ENCODE peak calls at places on chromosomes 6 and 20, in four cellular contexts. U is ascending aorta, P is psoas muscle, H is body of pancreas. D is an unnamed sample.

GRCh38 chr20:57450419-57450818 is 59.2 kb downstream of the RBM38 start:
- DNase-seq in H (no peak), U (peak; percentile 89), P (peak; percentile 76), D (peak; percentile 50)

GRCh38 chr6:38143191-38144154 is 323.9 kb downstream of the ZFAND3 start:
- DNase-seq in U (no peak), H (no peak), P (no peak), D (no peak)

GRCh38 chr6:143258945-143259344 is 191.6 kb downstream of the ADAT2 start:
- DNase-seq in H (no peak), P (no peak), U (no peak), D (no peak)

GRCh38 chr20:63520939-63521601 is 505 bp downstream of the PPDPF start:
- DNase-seq in U (no peak), P (peak; percentile 86), H (peak; percentile 82), D (peak; percentile 82)

GRCh38 chr6:134272365-134272764 is 45.5 kb downstream of the SGK1 start:
- DNase-seq in H (no peak), U (no peak), P (no peak), D (no peak)

GRCh38 chr6:38846844-38847243 is 131.7 kb downstream of the DNAH8 start:
- DNase-seq in U (no peak), H (no peak), P (no peak), D (no peak)

GRCh38 chr20:2814587-2815051 is at the start of gene C20orf141:
- DNase-seq in U (peak; percentile 68), P (peak; percentile 82), H (peak; percentile 47), D (no peak)

GRCh38 chr6:34196116-34196832 is 40.4 kb upstream of the HMGA1 start:
- DNase-seq in P (peak; percentile 94), U (peak; percentile 92), H (peak; percentile 86), D (peak; percentile 88)

GRCh38 chr6:71011861-71012260 is 55.0 kb upstream of the B3GAT2 start:
- DNase-seq in H (no peak), U (no peak), P (no peak), D (no peak)

GRCh38 chr20:60206259-60206658 is 248.0 kb downstream of the CDH26 start:
- DNase-seq in U (no peak), H (no peak), P (no peak), D (no peak)
- TF ChIP-seq CTCF in U (no peak), H (no peak), P (peak; percentile 7), D (no peak)

GRCh38 chr20:23508449-23508848 is 17.5 kb downstream of the CST8 start:
- DNase-seq in H (no peak), P (no peak), U (no peak), D (no peak)

GRCh38 chr20:23507346-23507745 is 16.4 kb downstream of the CST8 start:
- DNase-seq in U (no peak), P (no peak), H (no peak), D (no peak)

GRCh38 chr20:23508896-23509579 is 18.1 kb downstream of the CST8 start:
- DNase-seq in H (no peak), P (no peak), U (no peak), D (no peak)

GRCh38 chr20:23501926-23502325 is 11.0 kb downstream of the CST8 start:
- DNase-seq in H (no peak), P (no peak), U (no peak), D (no peak)

DNA sequence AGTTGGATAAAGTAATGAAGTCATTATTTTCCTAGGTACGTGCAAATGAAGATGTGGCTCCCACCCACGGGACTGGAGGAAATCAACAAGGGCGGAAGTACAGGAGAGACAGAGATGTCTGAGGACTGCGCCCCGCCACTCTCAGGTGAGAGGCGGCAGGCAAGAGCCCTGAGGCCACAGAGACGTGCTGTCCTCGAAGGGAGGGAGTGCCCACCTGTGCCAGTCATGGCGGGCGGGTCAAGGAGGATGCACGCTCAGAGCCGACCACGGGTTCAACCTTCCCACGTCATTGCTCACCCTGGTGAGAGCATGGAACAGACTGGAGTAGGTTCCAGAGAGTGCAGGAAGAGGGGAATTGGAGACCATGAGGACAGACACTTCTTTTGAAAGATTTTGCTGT is 12.7 kb downstream of the CST8 start:
- DNase-seq in U (no peak), P (no peak), H (no peak), D (no peak)
- H3K4me3 ChIP-seq in U (no peak overlapping the region), P (no peak overlapping the region), H (no peak overlapping the region), D (no peak overlapping the region)

GRCh38 chr6:11277275-11278206 is 45.1 kb upstream of the NEDD9 start:
- DNase-seq in H (peak; percentile 25), U (no peak), P (no peak), D (no peak)
- H3K4me1 ChIP-seq in H (peaks cover 35% of the 10 kb centered on the region), U (peaks cover 17% of the 10 kb centered on the region), P (no peaks in the 10 kb centered on the region), D (peaks cover 7% of the 10 kb centered on the region)

DNA sequence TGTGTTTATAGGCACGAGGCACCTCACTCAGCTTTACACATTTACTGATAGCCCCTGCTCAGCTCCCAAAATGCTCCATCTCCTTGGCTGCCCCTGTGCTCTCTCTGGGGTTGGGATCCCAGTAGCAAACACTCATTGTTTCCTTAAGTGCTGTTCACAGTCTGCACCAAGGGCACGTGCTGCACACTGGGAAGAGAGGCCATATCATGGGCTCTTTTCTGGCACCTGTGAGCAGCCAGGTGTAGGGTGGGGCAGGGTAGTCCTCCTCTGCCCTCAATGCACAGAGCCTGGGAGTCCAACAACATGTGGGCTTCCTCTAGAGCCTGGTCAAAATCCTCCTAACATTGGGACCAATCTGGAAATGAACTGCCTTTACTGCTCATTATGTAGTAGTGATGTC is 67.9 kb downstream of the BANF2 start:
- DNase-seq in P (no peak), H (no peak), U (no peak), D (no peak)
- TF ChIP-seq CTCF in P (no peak), H (no peak), U (no peak), D (no peak)

GRCh38 chr6:2846873-2847224 is 5.2 kb upstream of the SERPINB1 start:
- DNase-seq in H (no peak), P (no peak), U (no peak), D (no peak)
- H3K4me3 ChIP-seq in H (no peak overlapping the region), P (peak overlapping the region; percentile 33), U (peak overlapping the region; percentile 41), D (peak overlapping the region; percentile 31)